ENCODE peak calls at places on chromosomes 7 and 10, in ten cellular contexts. T is A549; M is HepG2; P is choroid plexus epithelial cell; E is OCI-LY7; U is mammary epithelial cell; S is CD8-positive, alpha-beta T cell; J is neural crest cell; K is Panc1; G is fibroblast of lung. L is an unnamed sample.

GRCh38 chr10:131742371-131743000 is 158.3 kb upstream of the PPP2R2D start:
- DNase-seq in T (no peak), P (no peak), E (no peak), S (no peak), U (no peak), K (no peak), G (no peak), J (no peak), M (no peak), L (peak; percentile 10)

GRCh38 chr10:118781536-118781935 is 26.8 kb upstream of the CACUL1 start:
- DNase-seq in K (no peak), J (no peak), T (no peak), P (no peak), E (no peak), S (no peak), U (no peak), G (no peak), M (no peak), L (no peak)

GRCh38 chr10:131310904-131311660 is 439 bp downstream of the TCERG1L start:
- DNase-seq in G (no peak), U (no peak), J (no peak), M (no peak), E (no peak), T (no peak), K (no peak), P (no peak), S (no peak), L (no peak)

GRCh38 chr10:80090120-80090519 is 11.7 kb downstream of the TMEM254 start:
- DNase-seq in E (no peak), K (no peak), T (no peak), U (no peak), J (no peak), G (no peak), S (no peak), P (no peak), M (no peak), L (no peak)

GRCh38 chr7:82109288-82109687 is 334.3 kb downstream of the CACNA2D1 start:
- DNase-seq in G (peak; percentile 53), S (no peak), K (peak; percentile 15), T (no peak), E (no peak), U (peak; percentile 43), P (peak; percentile 59), M (no peak), J (no peak), L (no peak)

GRCh38 chr7:507623-508305 is 11.9 kb downstream of the PDGFA start:
- DNase-seq in S (peak; percentile 10), E (no peak), P (no peak), T (no peak), U (no peak), J (no peak), M (no peak), G (no peak), K (no peak), L (no peak)

GRCh38 chr7:19404912-19405329 is 259.7 kb upstream of the FERD3L start:
- DNase-seq in S (no peak), E (no peak), U (peak; percentile 93), T (peak; percentile 43), J (no peak), K (peak; percentile 96), G (peak; percentile 100), M (no peak), P (peak; percentile 97), L (no peak)

GRCh38 chr7:100022621-100023020 is 7.2 kb downstream of the ZKSCAN1 start:
- DNase-seq in J (no peak), E (no peak), U (peak; percentile 55), P (no peak), M (peak; percentile 63), S (no peak), G (no peak), K (no peak), T (no peak), L (no peak)

GRCh38 chr7:55072251-55072650 is 53.4 kb downstream of the EGFR start:
- DNase-seq in U (no peak), T (no peak), G (no peak), S (no peak), J (no peak), K (no peak), M (no peak), E (no peak), P (no peak), L (no peak)

GRCh38 chr7:11698273-11698930 is 133.6 kb downstream of the THSD7A start:
- DNase-seq in E (no peak), S (no peak), J (no peak), M (no peak), T (no peak), U (no peak), P (peak; percentile 59), K (no peak), G (no peak), L (no peak)

GRCh38 chr10:5591336-5591824 is 66.6 kb downstream of the CALML3 start:
- DNase-seq in E (peak; percentile 24), G (no peak), S (no peak), P (no peak), U (no peak), M (peak; percentile 63), K (no peak), T (no peak), J (no peak), L (no peak)

GRCh38 chr10:68594405-68594804 is 34.3 kb downstream of the TET1 start:
- DNase-seq in E (no peak), K (no peak), U (peak; percentile 75), J (no peak), T (no peak), G (peak; percentile 76), S (no peak), M (no peak), P (peak; percentile 67), L (no peak)

GRCh38 chr7:139058963-139059362 is 23.1 kb upstream of the ZC3HAV1L start:
- DNase-seq in M (no peak), U (no peak), G (peak; percentile 42), P (peak; percentile 28), S (no peak), T (no peak), E (no peak), J (no peak), K (no peak), L (no peak)

GRCh38 chr10:101495324-101495925 is 92.6 kb downstream of the POLL start:
- DNase-seq in T (no peak), S (no peak), G (no peak), M (peak; percentile 36), J (no peak), E (peak; percentile 21), U (peak; percentile 14), P (peak; percentile 39), K (peak; percentile 12), L (no peak)
- TF ChIP-seq CTCF in T (peak; percentile 50), S (no peak), G (no peak), M (peak; percentile 70), J (peak; percentile 45), E (peak; percentile 71), U (peak; percentile 47), P (peak; percentile 54), K (peak; percentile 81), L (no peak)

DNA sequence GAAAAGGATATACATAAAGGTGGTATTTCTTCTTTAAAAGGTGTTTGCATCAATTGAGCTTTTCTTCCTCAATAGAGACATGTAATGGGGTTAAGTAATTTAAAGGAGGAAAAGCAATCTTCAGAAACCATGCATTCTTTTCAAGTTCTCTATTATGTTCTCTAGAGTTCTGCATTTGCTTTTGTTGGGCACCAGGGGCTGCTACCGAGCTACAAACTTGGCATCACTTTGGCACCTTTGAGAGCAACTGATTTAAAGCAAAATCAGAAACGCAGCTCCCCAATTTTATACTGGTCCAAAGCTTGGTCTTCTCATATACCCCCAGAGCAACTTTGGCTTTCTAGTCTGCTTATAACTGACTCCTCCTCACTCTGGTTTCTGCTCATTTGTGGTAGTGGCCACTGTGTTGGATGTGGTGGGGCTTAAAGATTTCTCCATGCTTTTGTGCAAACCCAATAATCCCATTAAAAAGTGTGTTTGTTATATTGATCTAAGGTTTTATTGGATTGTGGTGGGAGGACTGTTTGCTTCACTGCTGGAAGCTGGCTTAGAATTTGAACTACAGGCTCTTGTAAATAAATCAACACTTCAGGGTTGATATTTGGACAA is 712.1 kb downstream of the PHTF2 start:
- DNase-seq in T (peak; percentile 7), M (peak; percentile 23), P (peak; percentile 65), E (peak; percentile 27), G (peak; percentile 41), S (no peak), K (peak; percentile 28), J (peak; percentile 45), U (peak; percentile 15), L (no peak)
- TF ChIP-seq CTCF in T (peak; percentile 54), M (peak; percentile 61), P (peak; percentile 82), E (peak; percentile 75), G (peak; percentile 97), S (no peak), K (peak; percentile 85), J (peak; percentile 80), U (peak; percentile 90), L (no peak)

GRCh38 chr10:24383681-24384106 is 174.8 kb downstream of the KIAA1217 start:
- DNase-seq in U (peak; percentile 98), G (peak; percentile 99), E (no peak), K (peak; percentile 33), T (peak; percentile 71), J (no peak), P (peak; percentile 100), S (no peak), M (peak; percentile 63), L (no peak)
- TF ChIP-seq CTCF in U (peak; percentile 68), G (no peak), E (peak; percentile 20), K (peak; percentile 47), T (peak; percentile 27), J (peak; percentile 53), P (peak; percentile 66), S (no peak), M (peak; percentile 61), L (no peak)

GRCh38 chr7:41313171-41313570 is 389.7 kb downstream of the INHBA start:
- DNase-seq in S (no peak), E (no peak), J (no peak), G (no peak), P (no peak), M (no peak), K (no peak), U (no peak), T (no peak), L (no peak)

GRCh38 chr7:41312235-41312634 is 390.7 kb downstream of the INHBA start:
- DNase-seq in U (no peak), J (no peak), E (no peak), G (no peak), M (no peak), T (no peak), S (no peak), P (no peak), K (no peak), L (no peak)

GRCh38 chr7:41319601-41320000 is 383.3 kb downstream of the INHBA start:
- DNase-seq in K (no peak), J (no peak), M (no peak), S (no peak), T (no peak), E (no peak), G (no peak), U (no peak), P (peak; percentile 30), L (no peak)

GRCh38 chr7:41316410-41316809 is 386.5 kb downstream of the INHBA start:
- DNase-seq in T (no peak), U (no peak), E (no peak), S (no peak), P (peak; percentile 60), M (peak; percentile 80), G (peak; percentile 30), J (no peak), K (no peak), L (no peak)

DNA sequence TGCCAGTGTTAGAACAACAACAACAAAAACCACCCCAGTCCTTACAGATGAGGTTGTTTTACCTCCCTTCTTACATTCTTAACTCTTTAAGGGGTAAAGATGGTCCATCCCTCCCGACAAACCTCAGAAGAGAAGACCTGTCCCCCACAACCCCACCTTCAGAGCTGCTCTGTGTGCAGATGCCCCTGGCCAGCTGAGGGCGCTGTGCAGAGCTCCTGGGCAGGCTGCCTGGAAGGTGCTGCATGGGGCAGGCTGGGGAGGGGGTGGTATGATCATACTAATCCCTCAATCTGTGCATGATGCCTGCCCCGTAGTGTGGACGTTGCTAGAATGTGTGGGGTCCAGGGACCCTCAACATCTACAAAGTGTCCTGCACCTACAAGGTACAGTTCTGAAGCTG is 387.1 kb downstream of the INHBA start:
- DNase-seq in G (no peak), S (no peak), T (no peak), J (no peak), M (no peak), P (no peak), E (no peak), U (no peak), K (no peak), L (no peak)
- TF ChIP-seq CTCF in G (peak; percentile 16), S (no peak), T (no peak), J (no peak), M (peak; percentile 71), P (peak; percentile 59), E (peak; percentile 49), U (peak; percentile 47), K (peak; percentile 71), L (no peak)

L was measured in activated B cell treated with CpG ODN at 0.5 μM for 24 hours.